ENCODE peak calls at places on chromosomes 13 and 19, in five cellular contexts. One of them, this sample, is unnamed.

GRCh38 chr13:44004881-44005280 is 125.2 kb downstream of the LACC1 start:
- DNase-seq in GM12878: no peak
- DNase-seq in HEK293T: no peak
- DNase-seq in HepG2: no peak
- DNase-seq in H1: no peak
- DNase-seq in this sample: no peak

GRCh38 chr13:109715902-109716301 is 70.5 kb downstream of the IRS2 start:
- DNase-seq in GM12878: no peak
- DNase-seq in HEK293T: no peak
- DNase-seq in HepG2: no peak
- DNase-seq in H1: no peak
- DNase-seq in this sample: no peak

GRCh38 chr19:43765109-43765876 is 10.5 kb upstream of the SMG9 start:
- DNase-seq in GM12878: peak
- DNase-seq in HEK293T: no peak
- DNase-seq in HepG2: peak
- DNase-seq in H1: no peak
- DNase-seq in this sample: no peak

GRCh38 chr13:41605319-41606285 is 148.3 kb downstream of the RGCC start:
- DNase-seq in GM12878: no peak
- DNase-seq in HEK293T: no peak
- DNase-seq in HepG2: peak
- DNase-seq in H1: no peak
- DNase-seq in this sample: no peak

GRCh38 chr19:31263317-31263716 is 85.9 kb downstream of the TSHZ3 start:
- DNase-seq in GM12878: no peak
- DNase-seq in HEK293T: no peak
- DNase-seq in HepG2: no peak
- DNase-seq in H1: no peak
- DNase-seq in this sample: no peak

GRCh38 chr19:28103916-28104315 is 1109.0 kb downstream of the UQCRFS1 start:
- DNase-seq in GM12878: no peak
- DNase-seq in HEK293T: no peak
- DNase-seq in HepG2: no peak
- DNase-seq in H1: no peak
- DNase-seq in this sample: peak

GRCh38 chr19:13033819-13034611 is 38.7 kb downstream of the NFIX start:
- DNase-seq in GM12878: no peak
- DNase-seq in HEK293T: peak
- DNase-seq in HepG2: peak
- DNase-seq in H1: no peak
- DNase-seq in this sample: no peak

GRCh38 chr13:63139277-63139676 is 1723.6 kb upstream of the PCDH20 start:
- DNase-seq in GM12878: no peak
- DNase-seq in HEK293T: no peak
- DNase-seq in HepG2: no peak
- DNase-seq in H1: no peak
- DNase-seq in this sample: no peak

GRCh38 chr19:38830039-38830733 is 1.4 kb downstream of the ECH1 start:
- DNase-seq in GM12878: no peak
- DNase-seq in HEK293T: no peak
- DNase-seq in HepG2: no peak
- DNase-seq in H1: no peak
- DNase-seq in this sample: no peak

GRCh38 chr19:40348961-40349507 is 539 bp downstream of the PLD3 start:
- DNase-seq in GM12878: no peak
- DNase-seq in HEK293T: no peak
- DNase-seq in HepG2: peak
- DNase-seq in H1: no peak
- DNase-seq in this sample: no peak

GRCh38 chr19:55075366-55075998 is at the start of gene EPS8L1:
- DNase-seq in GM12878: no peak
- DNase-seq in HEK293T: no peak
- DNase-seq in HepG2: no peak
- DNase-seq in H1: no peak
- DNase-seq in this sample: no peak

GRCh38 chr13:21719463-21719862 is 48.6 kb downstream of the FGF9 start:
- DNase-seq in GM12878: no peak
- DNase-seq in HEK293T: no peak
- DNase-seq in HepG2: no peak
- DNase-seq in H1: no peak
- DNase-seq in this sample: no peak

GRCh38 chr19:55333870-55334269 is 5.8 kb upstream of the KMT5C start:
- DNase-seq in GM12878: no peak
- DNase-seq in HEK293T: no peak
- DNase-seq in HepG2: peak
- DNase-seq in H1: no peak
- DNase-seq in this sample: no peak

GRCh38 chr19:18431351-18432197 is 6.4 kb downstream of the ISYNA1 start:
- DNase-seq in GM12878: no peak
- DNase-seq in HEK293T: no peak
- DNase-seq in HepG2: no peak
- DNase-seq in H1: no peak
- DNase-seq in this sample: no peak

GRCh38 chr19:49513746-49514118 is 1.3 kb downstream of the FCGRT start:
- DNase-seq in GM12878: no peak
- DNase-seq in HEK293T: no peak
- DNase-seq in HepG2: no peak
- DNase-seq in H1: no peak
- DNase-seq in this sample: no peak

GRCh38 chr19:57978586-57979289 is 4.4 kb upstream of the C19orf18 start:
- DNase-seq in GM12878: no peak
- DNase-seq in HEK293T: no peak
- DNase-seq in HepG2: no peak
- DNase-seq in H1: no peak
- DNase-seq in this sample: no peak

GRCh38 chr19:40147693-40148347 is 43.4 kb upstream of the MAP3K10 start:
- DNase-seq in GM12878: no peak
- DNase-seq in HEK293T: no peak
- DNase-seq in HepG2: no peak
- DNase-seq in H1: no peak
- DNase-seq in this sample: no peak

GRCh38 chr19:38734426-38735256 is 9.6 kb downstream of the CAPN12 start:
- DNase-seq in GM12878: peak
- DNase-seq in HEK293T: no peak
- DNase-seq in HepG2: no peak
- DNase-seq in H1: no peak
- DNase-seq in this sample: no peak

GRCh38 chr19:51342631-51343569 is 961 bp upstream of the VSIG10L start:
- DNase-seq in GM12878: no peak
- DNase-seq in HEK293T: no peak
- DNase-seq in HepG2: no peak
- DNase-seq in H1: no peak
- DNase-seq in this sample: no peak

GRCh38 chr19:17402982-17403855 is 2.2 kb downstream of the BST2 start:
- DNase-seq in GM12878: no peak
- DNase-seq in HEK293T: peak
- DNase-seq in HepG2: no peak
- DNase-seq in H1: no peak
- DNase-seq in this sample: peak

GRCh38 chr13:28983661-28984060 is 163.5 kb downstream of the MTUS2 start:
- DNase-seq in GM12878: no peak
- DNase-seq in HEK293T: no peak
- DNase-seq in HepG2: no peak
- DNase-seq in H1: no peak
- DNase-seq in this sample: no peak

GRCh38 chr13:109274188-109274821 is 512.1 kb downstream of the IRS2 start:
- DNase-seq in GM12878: no peak
- DNase-seq in HEK293T: no peak
- DNase-seq in HepG2: no peak
- DNase-seq in H1: peak
- DNase-seq in this sample: peak

GRCh38 chr13:114071441-114071840 is 61.0 kb downstream of the RASA3 start:
- DNase-seq in GM12878: no peak
- DNase-seq in HEK293T: no peak
- DNase-seq in HepG2: no peak
- DNase-seq in H1: no peak
- DNase-seq in this sample: peak

DNA sequence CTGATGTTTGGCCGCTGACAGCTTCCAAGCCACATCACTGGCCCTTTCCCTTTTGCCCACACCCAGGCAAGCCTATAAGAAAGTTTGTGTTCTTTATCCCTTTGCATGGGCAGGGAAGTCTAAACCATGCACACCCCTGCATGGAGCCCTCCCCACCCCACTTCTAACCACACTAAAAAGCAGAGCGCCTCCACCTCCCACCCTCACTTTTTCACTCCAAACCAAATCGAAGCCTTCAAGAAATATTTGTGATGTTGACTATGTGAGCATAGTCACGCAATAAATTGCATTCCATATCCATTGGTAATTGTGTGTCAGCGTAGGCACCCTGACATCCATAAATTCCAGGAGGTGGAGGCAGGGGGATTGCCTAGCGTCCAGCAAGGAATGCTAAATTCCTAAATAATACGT is 104.4 kb upstream of the LSM14A start:
- DNase-seq in GM12878: no peak
- DNase-seq in HEK293T: no peak
- DNase-seq in HepG2: no peak
- DNase-seq in H1: no peak
- DNase-seq in this sample: no peak
- TF ChIP-seq SUZ12 in GM12878: no peak
- TF ChIP-seq SUZ12 in HEK293T: no peak
- TF ChIP-seq SUZ12 in HepG2: no peak
- TF ChIP-seq SUZ12 in H1: no peak
- TF ChIP-seq SUZ12 in this sample: no peak

DNA sequence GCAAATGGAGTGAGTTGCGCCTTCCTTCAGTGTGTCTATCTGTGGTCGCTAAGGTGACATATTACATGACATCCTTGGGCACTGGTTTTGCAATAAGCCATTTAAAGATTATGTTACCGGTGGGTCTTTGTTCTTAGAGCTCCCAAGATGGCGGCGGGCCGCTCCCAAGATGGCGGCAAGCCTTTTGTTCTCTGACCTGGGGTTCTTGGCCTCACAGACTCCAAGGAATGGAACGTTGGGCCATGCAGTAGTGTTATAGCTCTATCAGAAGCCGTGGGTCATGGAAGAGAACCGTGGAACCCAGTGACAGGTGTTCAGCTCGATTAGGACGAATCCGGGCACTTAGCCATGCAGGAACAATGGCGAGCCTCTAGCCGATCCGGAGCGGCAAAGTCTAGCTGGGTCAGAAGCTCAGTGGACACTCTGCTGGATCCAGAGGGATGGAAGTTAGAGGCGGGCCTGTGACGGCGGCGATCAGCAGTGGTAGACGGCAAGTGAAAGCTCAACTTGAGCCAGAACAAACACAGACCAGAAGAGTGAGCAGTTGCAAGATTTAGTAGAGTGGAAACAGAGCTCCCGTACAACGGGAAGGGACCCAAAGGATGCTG is 188.6 kb downstream of the TEX29 start:
- DNase-seq in GM12878: no peak
- DNase-seq in HEK293T: no peak
- DNase-seq in HepG2: no peak
- DNase-seq in H1: no peak
- DNase-seq in this sample: no peak
- TF ChIP-seq SUZ12 in GM12878: no peak
- TF ChIP-seq SUZ12 in HEK293T: no peak
- TF ChIP-seq SUZ12 in HepG2: no peak
- TF ChIP-seq SUZ12 in H1: no peak
- TF ChIP-seq SUZ12 in this sample: no peak

GRCh38 chr19:37012093-37012745 is 66.0 kb upstream of the ZNF420 start:
- DNase-seq in GM12878: no peak
- DNase-seq in HEK293T: no peak
- DNase-seq in HepG2: no peak
- DNase-seq in H1: no peak
- DNase-seq in this sample: no peak
- TF ChIP-seq SUZ12 in GM12878: no peak
- TF ChIP-seq SUZ12 in HEK293T: no peak
- TF ChIP-seq SUZ12 in HepG2: no peak
- TF ChIP-seq SUZ12 in H1: no peak
- TF ChIP-seq SUZ12 in this sample: no peak

GRCh38 chr19:5561559-5561958 is 6.2 kb downstream of the TINCR start:
- DNase-seq in GM12878: no peak
- DNase-seq in HEK293T: no peak
- DNase-seq in HepG2: no peak
- DNase-seq in H1: no peak
- DNase-seq in this sample: no peak
- TF ChIP-seq SUZ12 in GM12878: no peak
- TF ChIP-seq SUZ12 in HEK293T: no peak
- TF ChIP-seq SUZ12 in HepG2: no peak
- TF ChIP-seq SUZ12 in H1: no peak
- TF ChIP-seq SUZ12 in this sample: no peak

DNA sequence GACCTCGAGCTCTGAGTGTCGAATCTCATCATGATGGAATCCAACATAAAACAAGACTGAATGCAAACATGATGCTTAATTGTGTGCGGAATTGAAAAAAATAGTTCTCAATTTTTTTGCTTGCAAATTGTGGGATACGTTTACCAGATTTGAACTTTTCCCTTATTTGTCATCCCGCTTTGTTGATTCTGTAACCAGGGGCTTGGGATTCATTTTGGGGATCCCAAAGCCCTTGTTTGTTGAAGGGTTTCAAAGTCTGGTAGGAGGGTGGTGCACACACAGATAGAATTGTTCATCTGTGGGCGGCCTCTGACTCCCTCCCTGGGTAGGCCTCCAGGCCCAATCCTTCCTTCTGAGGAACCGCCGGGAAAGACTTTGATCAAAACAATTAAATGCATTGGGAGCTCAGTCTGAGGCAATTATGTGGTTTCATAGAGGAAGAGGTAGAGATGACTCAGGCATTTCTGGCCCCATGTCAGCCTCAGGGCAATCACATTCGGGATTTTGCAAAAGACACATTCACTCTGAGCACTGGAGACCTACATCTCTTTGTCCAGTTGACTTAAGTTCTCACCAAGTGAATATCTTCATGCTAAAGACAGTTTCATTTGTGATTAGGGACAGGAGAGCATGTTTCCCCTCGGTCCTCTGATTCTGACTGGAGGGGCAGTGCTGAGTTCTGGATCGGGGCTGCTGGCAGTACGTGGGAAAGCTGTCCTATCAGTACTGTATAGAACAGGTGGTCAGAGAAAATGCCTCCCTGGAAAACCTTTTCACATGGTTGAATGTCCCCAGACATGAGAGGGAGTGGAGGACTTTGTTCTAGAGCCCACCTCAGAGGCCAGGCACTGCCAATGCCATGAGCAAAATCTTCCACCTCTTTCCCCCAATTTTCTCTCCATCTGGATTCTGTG is 27.8 kb upstream of the IGFL4 start:
- DNase-seq in GM12878: no peak
- DNase-seq in HEK293T: no peak
- DNase-seq in HepG2: peak
- DNase-seq in H1: no peak
- DNase-seq in this sample: no peak
- TF ChIP-seq SUZ12 in GM12878: no peak
- TF ChIP-seq SUZ12 in HEK293T: no peak
- TF ChIP-seq SUZ12 in HepG2: no peak
- TF ChIP-seq SUZ12 in H1: no peak
- TF ChIP-seq SUZ12 in this sample: no peak